ENCODE peak calls at places on chromosomes 16 and 17, in ten cellular contexts. L, N, S, W, B, A, K, U, P and M are unnamed samples.

GRCh38 chr16:73329363-73330306 is 281.7 kb upstream of the ZFHX3 start:
- DNase-seq in L (no peak), N (no peak), S (no peak), W (no peak), B (no peak), A (no peak), K (peak), U (no peak), P (no peak), M (no peak)

GRCh38 chr17:8337802-8338744 is 1.6 kb upstream of the ODF4 start:
- DNase-seq in L (no peak), N (no peak), S (peak), W (no peak), B (no peak), A (no peak), K (peak), U (no peak), P (no peak), M (no peak)

GRCh38 chr16:31920373-31920772 is 46.8 kb downstream of the ZNF267 start:
- DNase-seq in L (no peak), N (no peak), S (no peak), W (no peak), B (no peak), A (no peak), K (no peak), U (no peak), P (no peak), M (no peak)

GRCh38 chr17:44906010-44906646 is 6.9 kb upstream of the EFTUD2 start:
- DNase-seq in L (no peak), N (peak), S (peak), W (no peak), B (no peak), A (peak), K (no peak), U (peak), P (peak), M (no peak)

GRCh38 chr17:62178579-62178978 is 113.5 kb upstream of the MED13 start:
- DNase-seq in L (no peak), N (peak), S (peak), W (no peak), B (no peak), A (peak), K (no peak), U (no peak), P (no peak), M (peak)

GRCh38 chr16:11956558-11956957 is 8.5 kb upstream of the TNFRSF17 start:
- DNase-seq in L (no peak), N (no peak), S (no peak), W (no peak), B (no peak), A (no peak), K (no peak), U (no peak), P (no peak), M (no peak)

GRCh38 chr17:62662855-62663254 is 35.4 kb downstream of the MRC2 start:
- DNase-seq in L (no peak), N (no peak), S (peak), W (no peak), B (no peak), A (no peak), K (no peak), U (no peak), P (no peak), M (no peak)

GRCh38 chr17:3167574-3167973 is 29.7 kb upstream of the OR1A2 start:
- DNase-seq in L (no peak), N (no peak), S (no peak), W (no peak), B (no peak), A (no peak), K (no peak), U (no peak), P (no peak), M (no peak)

GRCh38 chr16:48383877-48384304 is 1.3 kb downstream of the SIAH1 start:
- DNase-seq in L (no peak), N (peak), S (no peak), W (no peak), B (no peak), A (no peak), K (no peak), U (no peak), P (no peak), M (no peak)

GRCh38 chr16:11669380-11670146 is 1.3 kb downstream of the SNN start:
- DNase-seq in L (peak), N (peak), S (peak), W (no peak), B (peak), A (peak), K (no peak), U (peak), P (no peak), M (no peak)

GRCh38 chr17:40069751-40070643 is 7.2 kb downstream of the THRA start:
- DNase-seq in L (no peak), N (peak), S (peak), W (no peak), B (no peak), A (peak), K (no peak), U (peak), P (no peak), M (no peak)

GRCh38 chr17:73261952-73262675 is 434 bp upstream of the CPSF4L start:
- DNase-seq in L (no peak), N (no peak), S (no peak), W (no peak), B (no peak), A (no peak), K (peak), U (no peak), P (no peak), M (no peak)

GRCh38 chr17:12927541-12928425 is 90.0 kb downstream of the ELAC2 start:
- DNase-seq in L (no peak), N (peak), S (no peak), W (peak), B (no peak), A (peak), K (no peak), U (peak), P (no peak), M (no peak)

GRCh38 chr17:17467720-17468119 is 9.1 kb upstream of the MED9 start:
- DNase-seq in L (no peak), N (peak), S (no peak), W (no peak), B (no peak), A (peak), K (no peak), U (no peak), P (no peak), M (no peak)

GRCh38 chr16:12498077-12498476 is 305.6 kb downstream of the CPPED1 start:
- DNase-seq in L (no peak), N (no peak), S (no peak), W (no peak), B (no peak), A (no peak), K (no peak), U (no peak), P (no peak), M (no peak)

GRCh38 chr16:1613728-1614225 is 1.6 kb downstream of the CRAMP1 start:
- DNase-seq in L (no peak), N (no peak), S (no peak), W (no peak), B (no peak), A (no peak), K (peak), U (peak), P (no peak), M (no peak)

GRCh38 chr17:26818736-26819135 is 475.2 kb upstream of the WSB1 start:
- DNase-seq in L (no peak), N (peak), S (peak), W (peak), B (no peak), A (peak), K (peak), U (no peak), P (no peak), M (peak)

GRCh38 chr17:41986634-41987033 is 20.0 kb downstream of the CNP start:
- DNase-seq in L (no peak), N (no peak), S (no peak), W (no peak), B (no peak), A (no peak), K (no peak), U (no peak), P (no peak), M (no peak)

GRCh38 chr17:82797061-82797460 is 42.8 kb downstream of the ZNF750 start:
- DNase-seq in L (no peak), N (no peak), S (no peak), W (no peak), B (no peak), A (no peak), K (no peak), U (no peak), P (no peak), M (no peak)

GRCh38 chr17:43611230-43611969 is 50.3 kb downstream of the MEOX1 start:
- DNase-seq in L (no peak), N (no peak), S (no peak), W (no peak), B (no peak), A (no peak), K (no peak), U (no peak), P (no peak), M (no peak)

GRCh38 chr17:61809816-61810392 is 53.4 kb downstream of the BRIP1 start:
- DNase-seq in L (no peak), N (peak), S (peak), W (no peak), B (no peak), A (peak), K (no peak), U (no peak), P (no peak), M (no peak)

GRCh38 chr16:3121843-3122467 is 9.6 kb downstream of the ZNF205 start:
- DNase-seq in L (no peak), N (peak), S (no peak), W (no peak), B (no peak), A (no peak), K (no peak), U (no peak), P (no peak), M (no peak)

GRCh38 chr16:8229011-8229520 is 361.2 kb downstream of the TMEM114 start:
- DNase-seq in L (no peak), N (no peak), S (no peak), W (no peak), B (no peak), A (no peak), K (no peak), U (no peak), P (no peak), M (no peak)

GRCh38 chr17:6413073-6413472 is 21.8 kb downstream of the AIPL1 start:
- DNase-seq in L (no peak), N (peak), S (peak), W (no peak), B (no peak), A (peak), K (peak), U (no peak), P (no peak), M (no peak)

GRCh38 chr17:67629963-67630320 is 87.8 kb upstream of the NOL11 start:
- DNase-seq in L (no peak), N (peak), S (peak), W (no peak), B (no peak), A (peak), K (peak), U (no peak), P (no peak), M (no peak)

GRCh38 chr17:78694805-78695531 is 87.1 kb downstream of the CYTH1 start:
- DNase-seq in L (no peak), N (no peak), S (no peak), W (no peak), B (no peak), A (no peak), K (no peak), U (no peak), P (no peak), M (no peak)

GRCh38 chr17:7523033-7523432 is 25.8 kb upstream of the TNFSF12 start:
- DNase-seq in L (no peak), N (peak), S (peak), W (no peak), B (no peak), A (peak), K (peak), U (no peak), P (no peak), M (no peak)

GRCh38 chr16:84599528-84600202 is 18.2 kb downstream of the COTL1 start:
- DNase-seq in L (no peak), N (peak), S (peak), W (no peak), B (peak), A (peak), K (peak), U (peak), P (peak), M (no peak)

GRCh38 chr16:49150341-49150740 is 131.3 kb downstream of the CBLN1 start:
- DNase-seq in L (no peak), N (no peak), S (no peak), W (peak), B (no peak), A (no peak), K (no peak), U (no peak), P (no peak), M (no peak)

GRCh38 chr16:16032271-16032979 is 83.0 kb downstream of the ABCC1 start:
- DNase-seq in L (no peak), N (no peak), S (peak), W (no peak), B (no peak), A (no peak), K (no peak), U (no peak), P (no peak), M (no peak)

GRCh38 chr17:45230410-45230786 is 8.7 kb downstream of the FMNL1 start:
- DNase-seq in L (no peak), N (no peak), S (no peak), W (no peak), B (no peak), A (no peak), K (no peak), U (no peak), P (no peak), M (no peak)

GRCh38 chr17:55990332-55991006 is 162.8 kb upstream of the ANKFN1 start:
- DNase-seq in L (no peak), N (no peak), S (no peak), W (no peak), B (no peak), A (no peak), K (peak), U (no peak), P (no peak), M (no peak)

GRCh38 chr16:12976491-12976890 is 75.1 kb downstream of the SHISA9 start:
- DNase-seq in L (no peak), N (no peak), S (no peak), W (no peak), B (no peak), A (no peak), K (no peak), U (no peak), P (no peak), M (no peak)

GRCh38 chr16:54171855-54172537 is 114.6 kb downstream of the IRX3 start:
- DNase-seq in L (no peak), N (peak), S (peak), W (no peak), B (no peak), A (peak), K (peak), U (no peak), P (peak), M (peak)

GRCh38 chr17:1736348-1737281 is 6.1 kb upstream of the SERPINF2 start:
- DNase-seq in L (no peak), N (peak), S (peak), W (no peak), B (no peak), A (peak), K (no peak), U (peak), P (no peak), M (no peak)

GRCh38 chr16:59881366-59881765 is 1147.2 kb upstream of the GOT2 start:
- DNase-seq in L (no peak), N (no peak), S (no peak), W (no peak), B (no peak), A (no peak), K (peak), U (no peak), P (no peak), M (no peak)

GRCh38 chr16:87190288-87191240 is 126.6 kb downstream of the C16orf95 start:
- DNase-seq in L (no peak), N (no peak), S (no peak), W (no peak), B (no peak), A (peak), K (no peak), U (no peak), P (no peak), M (no peak)

GRCh38 chr16:30144917-30145316 is 21.9 kb upstream of the MAPK3 start:
- DNase-seq in L (no peak), N (no peak), S (no peak), W (no peak), B (no peak), A (no peak), K (no peak), U (no peak), P (no peak), M (no peak)

GRCh38 chr16:30141750-30142149 is 18.7 kb upstream of the MAPK3 start:
- DNase-seq in L (no peak), N (no peak), S (no peak), W (no peak), B (no peak), A (no peak), K (no peak), U (no peak), P (no peak), M (no peak)

GRCh38 chr16:30144017-30144416 is 21.0 kb upstream of the MAPK3 start:
- DNase-seq in L (no peak), N (no peak), S (no peak), W (no peak), B (no peak), A (no peak), K (no peak), U (no peak), P (no peak), M (no peak)

GRCh38 chr16:30143347-30143702 is 20.3 kb upstream of the MAPK3 start:
- DNase-seq in L (no peak), N (no peak), S (no peak), W (no peak), B (no peak), A (no peak), K (no peak), U (no peak), P (no peak), M (no peak)

DNA sequence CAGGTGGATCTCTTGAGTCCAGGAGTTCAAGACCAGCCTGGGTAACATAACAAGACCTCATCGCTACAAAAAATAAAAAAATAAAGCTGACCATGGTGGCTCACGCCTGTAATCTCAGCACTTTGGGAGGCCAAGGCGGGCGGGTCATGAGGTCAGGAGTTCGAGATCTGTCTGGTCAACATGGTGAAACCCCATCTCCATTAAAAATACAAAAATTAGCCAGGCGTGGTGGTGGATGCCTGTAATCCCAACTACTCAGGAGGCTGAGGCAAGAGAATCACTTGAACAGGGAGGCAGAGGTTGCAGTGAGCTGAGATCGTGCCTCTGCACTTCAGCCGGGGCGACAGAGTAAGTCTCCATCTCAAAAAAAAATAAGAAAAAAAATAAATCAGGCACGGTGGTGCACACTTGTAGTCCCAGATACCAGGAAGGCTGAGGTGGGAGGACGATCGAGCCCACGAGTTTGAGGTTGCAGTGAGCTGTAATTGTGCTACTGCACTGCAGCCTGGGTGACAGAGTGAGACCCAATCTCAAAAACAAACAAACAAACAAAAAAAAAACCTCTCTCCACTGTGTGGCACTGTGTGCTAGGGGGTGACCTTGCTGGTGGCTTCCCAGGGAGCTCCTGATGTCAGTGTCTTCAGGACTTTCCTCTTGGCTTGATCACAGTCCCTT is 19.8 kb upstream of the MAPK3 start:
- DNase-seq in L (no peak), N (no peak), S (no peak), W (no peak), B (no peak), A (no peak), K (peak), U (no peak), P (no peak), M (no peak)
- TF ChIP-seq CTCF in L (no peak), N (no peak), S (no peak), W (no peak), B (no peak), A (peak), K (peak), U (no peak), P (no peak), M (peak)

GRCh38 chr16:24731722-24732419 is 2.4 kb downstream of the TNRC6A start:
- DNase-seq in L (no peak), N (no peak), S (no peak), W (no peak), B (no peak), A (peak), K (no peak), U (no peak), P (no peak), M (no peak)
- H3K4me3 ChIP-seq in L (peak), N (no peak), S (peak), W (peak), B (no peak), A (peak), K (peak), U (no peak), P (no peak), M (peak)

GRCh38 chr17:38912221-38912813 is 13.1 kb upstream of the LASP1NB start:
- DNase-seq in L (peak), N (peak), S (peak), W (no peak), B (no peak), A (peak), K (no peak), U (peak), P (no peak), M (no peak)

GRCh38 chr17:38915639-38915995 is 9.8 kb upstream of the LASP1NB start:
- DNase-seq in L (peak), N (no peak), S (no peak), W (no peak), B (no peak), A (no peak), K (no peak), U (no peak), P (no peak), M (no peak)

GRCh38 chr17:38916771-38917170 is 8.6 kb upstream of the LASP1NB start:
- DNase-seq in L (no peak), N (no peak), S (no peak), W (peak), B (no peak), A (no peak), K (no peak), U (no peak), P (no peak), M (no peak)

GRCh38 chr17:38917259-38917658 is 8.2 kb upstream of the LASP1NB start:
- DNase-seq in L (no peak), N (no peak), S (no peak), W (no peak), B (no peak), A (no peak), K (no peak), U (no peak), P (no peak), M (no peak)

GRCh38 chr17:38914741-38915638 is 10.4 kb upstream of the LASP1NB start:
- DNase-seq in L (peak), N (no peak), S (no peak), W (peak), B (no peak), A (no peak), K (no peak), U (no peak), P (no peak), M (no peak)
- TF ChIP-seq CTCF in L (no peak), N (no peak), S (no peak), W (no peak), B (no peak), A (no peak), K (no peak), U (no peak), P (no peak), M (no peak)

GRCh38 chr16:88454315-88455057 is 1.4 kb downstream of the ZFPM1 start:
- DNase-seq in L (no peak), N (no peak), S (no peak), W (no peak), B (no peak), A (no peak), K (peak), U (no peak), P (no peak), M (no peak)

GRCh38 chr16:88451586-88452484 is 1.2 kb upstream of the ZFPM1 start:
- DNase-seq in L (no peak), N (no peak), S (no peak), W (no peak), B (no peak), A (no peak), K (no peak), U (peak), P (no peak), M (no peak)

GRCh38 chr16:88453217-88453531 is at the start of gene ZFPM1:
- DNase-seq in L (no peak), N (no peak), S (no peak), W (no peak), B (no peak), A (no peak), K (peak), U (no peak), P (no peak), M (no peak)

GRCh38 chr16:88452485-88453216 is 429 bp upstream of the ZFPM1 start:
- DNase-seq in L (peak), N (peak), S (peak), W (peak), B (peak), A (peak), K (peak), U (peak), P (peak), M (peak)

DNA sequence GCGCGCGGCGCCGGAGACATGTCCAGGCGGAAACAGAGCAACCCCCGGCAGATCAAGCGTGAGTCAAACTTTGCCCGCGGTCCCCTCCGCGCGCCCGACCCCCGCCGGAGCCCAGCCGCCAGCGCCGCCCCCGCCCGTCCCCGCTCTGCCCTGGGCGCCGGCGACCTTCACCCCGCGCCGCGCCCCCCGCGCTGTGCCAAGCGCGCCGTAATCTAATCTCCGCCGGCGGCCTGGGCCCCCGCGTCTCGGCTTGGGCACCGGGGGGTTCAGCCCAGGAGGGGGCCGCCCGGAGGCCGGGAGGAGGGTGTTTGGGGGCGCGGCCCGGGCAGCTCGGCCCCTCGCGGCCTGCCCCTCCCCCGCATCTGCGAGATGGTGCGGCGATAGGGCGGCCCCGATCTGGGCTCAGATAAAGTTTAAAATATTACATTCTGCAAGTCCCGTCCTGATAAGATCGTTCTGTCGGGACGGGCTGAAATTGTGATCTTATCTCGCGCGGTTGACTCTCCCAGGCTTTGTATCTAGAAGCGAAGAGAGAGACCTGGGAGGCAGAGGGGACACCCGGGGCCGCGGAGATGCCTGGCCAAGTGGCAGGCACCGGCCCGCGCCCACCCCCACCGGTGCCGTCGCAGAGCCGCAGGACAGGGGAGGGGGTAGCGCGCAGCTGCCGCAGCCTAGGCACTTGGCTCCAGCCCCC is 688 bp downstream of the ZFPM1 start:
- DNase-seq in L (no peak), N (no peak), S (no peak), W (no peak), B (no peak), A (no peak), K (peak), U (no peak), P (no peak), M (no peak)
- H3K4me3 ChIP-seq in L (peak), N (peak), S (peak), W (peak), B (peak), A (peak), K (peak), U (peak), P (peak), M (peak)